ENCODE peak calls at places on chromosomes 5 and 9, in four cellular contexts. One of them, this sample, is unnamed.

GRCh38 chr9:84111726-84112125 is 131.1 kb downstream of the RMI1 start:
- DNase-seq in HepG2: no peak
- DNase-seq in GM12878: no peak
- DNase-seq in K562: no peak
- DNase-seq in this sample: no peak

GRCh38 chr5:6700686-6701355 is 12.4 kb upstream of the TENT4A start:
- DNase-seq in HepG2: no peak
- DNase-seq in GM12878: no peak
- DNase-seq in K562: no peak
- DNase-seq in this sample: no peak

GRCh38 chr5:7533941-7534340 is 138.0 kb downstream of the ADCY2 start:
- DNase-seq in HepG2: no peak
- DNase-seq in GM12878: no peak
- DNase-seq in K562: no peak
- DNase-seq in this sample: no peak

GRCh38 chr9:37582548-37583157 is 6.5 kb upstream of the FBXO10 start:
- DNase-seq in HepG2: peak
- DNase-seq in GM12878: no peak
- DNase-seq in K562: peak
- DNase-seq in this sample: no peak

GRCh38 chr9:131691969-131692611 is 47.8 kb downstream of the RAPGEF1 start:
- DNase-seq in HepG2: no peak
- DNase-seq in GM12878: no peak
- DNase-seq in K562: no peak
- DNase-seq in this sample: no peak

GRCh38 chr9:113580041-113580953 is 116.8 kb downstream of the RGS3 start:
- DNase-seq in HepG2: no peak
- DNase-seq in GM12878: peak
- DNase-seq in K562: no peak
- DNase-seq in this sample: no peak

GRCh38 chr9:93132946-93133640 is 958 bp downstream of the NINJ1 start:
- DNase-seq in HepG2: peak
- DNase-seq in GM12878: no peak
- DNase-seq in K562: no peak
- DNase-seq in this sample: no peak

GRCh38 chr5:121273818-121274433 is 577.8 kb upstream of the FTMT start:
- DNase-seq in HepG2: peak
- DNase-seq in GM12878: no peak
- DNase-seq in K562: peak
- DNase-seq in this sample: no peak

GRCh38 chr5:7878381-7878873 is 9.5 kb downstream of the MTRR start:
- DNase-seq in HepG2: peak
- DNase-seq in GM12878: peak
- DNase-seq in K562: no peak
- DNase-seq in this sample: no peak

GRCh38 chr9:91678807-91679206 is 255.2 kb upstream of the NFIL3 start:
- DNase-seq in HepG2: no peak
- DNase-seq in GM12878: no peak
- DNase-seq in K562: no peak
- DNase-seq in this sample: no peak

GRCh38 chr5:143233020-143233419 is 170.5 kb downstream of the NR3C1 start:
- DNase-seq in HepG2: no peak
- DNase-seq in GM12878: no peak
- DNase-seq in K562: no peak
- DNase-seq in this sample: no peak

GRCh38 chr5:84274585-84275468 is 109.9 kb downstream of the EDIL3 start:
- DNase-seq in HepG2: peak
- DNase-seq in GM12878: no peak
- DNase-seq in K562: no peak
- DNase-seq in this sample: peak

GRCh38 chr5:107954254-107954653 is 283.5 kb upstream of the EFNA5 start:
- DNase-seq in HepG2: no peak
- DNase-seq in GM12878: no peak
- DNase-seq in K562: no peak
- DNase-seq in this sample: no peak

GRCh38 chr5:142922223-142922952 is 152.2 kb downstream of the ARHGAP26 start:
- DNase-seq in HepG2: peak
- DNase-seq in GM12878: peak
- DNase-seq in K562: peak
- DNase-seq in this sample: no peak

GRCh38 chr9:124934290-124934689 is 6.6 kb downstream of the GOLGA1 start:
- DNase-seq in HepG2: no peak
- DNase-seq in GM12878: peak
- DNase-seq in K562: no peak
- DNase-seq in this sample: no peak

GRCh38 chr5:105952875-105953274 is 1717.9 kb downstream of the EFNA5 start:
- DNase-seq in HepG2: no peak
- DNase-seq in GM12878: no peak
- DNase-seq in K562: no peak
- DNase-seq in this sample: no peak

GRCh38 chr9:89497181-89497963 is 541 bp downstream of the SEMA4D start:
- DNase-seq in HepG2: no peak
- DNase-seq in GM12878: no peak
- DNase-seq in K562: no peak
- DNase-seq in this sample: no peak

GRCh38 chr9:136791466-136792276 is 527 bp downstream of the TMEM141 start:
- DNase-seq in HepG2: peak
- DNase-seq in GM12878: no peak
- DNase-seq in K562: peak
- DNase-seq in this sample: peak

GRCh38 chr5:115541586-115541985 is 3.0 kb downstream of the FEM1C start:
- DNase-seq in HepG2: peak
- DNase-seq in GM12878: no peak
- DNase-seq in K562: no peak
- DNase-seq in this sample: no peak

GRCh38 chr5:115543931-115544370 is 624 bp downstream of the FEM1C start:
- DNase-seq in HepG2: peak
- DNase-seq in GM12878: no peak
- DNase-seq in K562: peak
- DNase-seq in this sample: no peak

GRCh38 chr5:115542076-115542475 is 2.5 kb downstream of the FEM1C start:
- DNase-seq in HepG2: peak
- DNase-seq in GM12878: no peak
- DNase-seq in K562: no peak
- DNase-seq in this sample: no peak

GRCh38 chr5:115543365-115543700 is 1.2 kb downstream of the FEM1C start:
- DNase-seq in HepG2: peak
- DNase-seq in GM12878: no peak
- DNase-seq in K562: no peak
- DNase-seq in this sample: no peak

GRCh38 chr5:115542651-115543364 is 1.8 kb downstream of the FEM1C start:
- DNase-seq in HepG2: no peak
- DNase-seq in GM12878: no peak
- DNase-seq in K562: no peak
- DNase-seq in this sample: no peak
- TF ChIP-seq HDAC6 in HepG2: no peak
- TF ChIP-seq HDAC6 in GM12878: no peak
- TF ChIP-seq HDAC6 in K562: no peak
- TF ChIP-seq HDAC6 in this sample: no peak

DNA sequence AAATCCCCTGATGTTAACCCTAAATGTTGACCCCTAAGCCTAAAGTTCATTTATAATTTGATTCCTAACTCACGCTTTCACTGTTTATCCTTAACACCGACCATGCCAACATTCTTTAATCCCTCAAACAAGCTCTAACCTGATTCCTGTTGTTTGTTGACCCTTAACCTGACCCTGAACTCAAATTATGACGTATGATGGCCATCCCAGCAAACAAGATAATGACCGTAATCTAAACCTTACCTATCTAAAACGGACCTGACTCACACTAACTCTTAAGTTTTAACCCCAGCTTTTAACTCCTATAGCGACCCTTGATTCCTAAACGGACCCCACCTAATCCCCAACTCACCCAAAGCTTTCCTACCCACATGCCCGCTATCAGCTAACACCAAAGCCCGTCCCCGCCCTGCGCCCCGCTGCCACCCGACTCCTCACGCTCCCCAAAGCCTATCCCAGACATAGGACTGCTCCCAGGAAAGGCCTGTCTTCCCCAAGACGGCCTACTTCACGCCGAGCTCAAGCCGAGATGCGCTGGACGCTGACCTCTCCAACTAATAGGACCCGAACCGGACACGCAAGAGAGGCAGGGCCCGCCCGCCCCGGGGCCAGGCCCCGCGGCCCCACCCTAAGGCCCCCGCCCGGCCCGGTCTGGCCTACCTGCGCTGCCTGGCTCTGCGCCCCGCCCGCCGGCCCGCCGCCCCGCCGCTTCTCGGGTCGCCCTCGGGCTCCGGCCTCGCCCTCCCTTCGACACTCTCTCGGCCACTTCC is 395 bp downstream of the TLN1 start:
- DNase-seq in HepG2: peak
- DNase-seq in GM12878: no peak
- DNase-seq in K562: peak
- DNase-seq in this sample: no peak
- TF ChIP-seq HDAC6 in HepG2: no peak
- TF ChIP-seq HDAC6 in GM12878: no peak
- TF ChIP-seq HDAC6 in K562: no peak
- TF ChIP-seq HDAC6 in this sample: no peak

GRCh38 chr5:94618029-94618492 is 343 bp downstream of the KIAA0825 start:
- DNase-seq in HepG2: peak
- DNase-seq in GM12878: no peak
- DNase-seq in K562: peak
- DNase-seq in this sample: no peak
- TF ChIP-seq HDAC6 in HepG2: no peak
- TF ChIP-seq HDAC6 in GM12878: no peak
- TF ChIP-seq HDAC6 in K562: no peak
- TF ChIP-seq HDAC6 in this sample: no peak

DNA sequence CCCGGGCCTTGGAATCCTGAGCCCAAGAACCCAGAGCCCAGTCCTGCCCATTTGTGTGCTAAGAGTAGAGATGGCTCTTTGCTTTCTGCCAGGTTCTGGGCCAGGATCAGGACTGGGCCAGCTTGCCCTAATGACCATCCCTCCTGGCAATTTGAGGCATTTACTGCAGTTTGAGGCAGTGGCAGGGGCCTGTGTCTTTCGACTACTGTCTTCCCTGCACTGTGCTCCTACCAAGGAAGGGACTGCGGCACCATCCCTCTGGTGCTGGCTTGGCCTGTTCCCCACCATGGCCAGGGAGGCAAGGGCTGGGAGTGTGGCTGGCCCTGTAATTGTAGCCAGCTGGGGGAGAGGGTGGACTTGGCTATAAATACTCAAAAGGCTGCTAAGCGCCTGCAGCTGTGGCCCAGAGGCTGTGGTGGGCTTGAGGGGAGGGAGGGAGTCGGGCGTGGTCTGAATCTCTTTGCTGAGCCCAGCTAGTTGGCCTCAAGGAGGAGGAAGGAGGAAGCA is 4.6 kb downstream of the ENHO start:
- DNase-seq in HepG2: no peak
- DNase-seq in GM12878: no peak
- DNase-seq in K562: no peak
- DNase-seq in this sample: no peak
- TF ChIP-seq HDAC6 in HepG2: no peak
- TF ChIP-seq HDAC6 in GM12878: no peak
- TF ChIP-seq HDAC6 in K562: no peak
- TF ChIP-seq HDAC6 in this sample: no peak

DNA sequence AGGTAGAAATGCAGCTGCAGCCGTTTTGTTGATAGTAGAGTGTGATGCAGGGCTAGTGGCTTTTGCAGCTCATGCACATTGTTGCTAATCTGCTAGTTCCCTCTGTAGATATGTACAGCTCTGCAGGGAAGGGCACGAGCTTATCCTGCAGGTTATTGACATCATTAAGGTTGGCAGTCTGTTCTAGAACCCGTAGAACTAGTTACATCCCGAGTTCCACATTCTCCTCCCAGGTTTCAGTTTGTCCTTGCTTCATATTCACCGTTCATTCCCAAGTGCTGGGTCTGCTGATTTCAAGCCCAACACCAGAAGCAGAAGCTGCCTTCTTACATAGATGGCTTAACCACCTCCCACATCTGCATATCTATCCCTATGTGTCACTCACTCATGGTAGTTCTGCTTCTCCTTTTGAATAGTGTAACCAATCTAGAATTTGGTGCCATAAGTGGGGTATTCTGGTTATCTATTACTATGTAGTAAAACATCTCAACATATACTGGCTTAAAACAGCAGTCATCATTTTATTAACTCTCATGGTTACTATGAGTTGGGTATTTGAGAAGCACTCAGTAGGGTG is 38.1 kb downstream of the CRHBP start:
- DNase-seq in HepG2: no peak
- DNase-seq in GM12878: no peak
- DNase-seq in K562: no peak
- DNase-seq in this sample: no peak
- TF ChIP-seq HDAC6 in HepG2: no peak
- TF ChIP-seq HDAC6 in GM12878: no peak
- TF ChIP-seq HDAC6 in K562: no peak
- TF ChIP-seq HDAC6 in this sample: no peak

GRCh38 chr5:93371893-93372292 is 209.1 kb downstream of the NR2F1-AS1 start:
- DNase-seq in HepG2: no peak
- DNase-seq in GM12878: no peak
- DNase-seq in K562: no peak
- DNase-seq in this sample: no peak
- TF ChIP-seq HDAC6 in HepG2: no peak
- TF ChIP-seq HDAC6 in GM12878: no peak
- TF ChIP-seq HDAC6 in K562: no peak
- TF ChIP-seq HDAC6 in this sample: no peak

GRCh38 chr9:27539479-27540441 is 10.1 kb upstream of the MOB3B start:
- DNase-seq in HepG2: peak
- DNase-seq in GM12878: peak
- DNase-seq in K562: no peak
- DNase-seq in this sample: no peak

GRCh38 chr9:27538668-27539067 is 9.1 kb upstream of the MOB3B start:
- DNase-seq in HepG2: no peak
- DNase-seq in GM12878: no peak
- DNase-seq in K562: peak
- DNase-seq in this sample: no peak

GRCh38 chr9:27542519-27542918 is 12.9 kb upstream of the MOB3B start:
- DNase-seq in HepG2: no peak
- DNase-seq in GM12878: no peak
- DNase-seq in K562: no peak
- DNase-seq in this sample: no peak

GRCh38 chr9:27541740-27542139 is 12.1 kb upstream of the MOB3B start:
- DNase-seq in HepG2: no peak
- DNase-seq in GM12878: no peak
- DNase-seq in K562: no peak
- DNase-seq in this sample: no peak

GRCh38 chr9:27540537-27540936 is 10.9 kb upstream of the MOB3B start:
- DNase-seq in HepG2: no peak
- DNase-seq in GM12878: no peak
- DNase-seq in K562: no peak
- DNase-seq in this sample: no peak
- TF ChIP-seq HDAC6 in HepG2: no peak
- TF ChIP-seq HDAC6 in GM12878: no peak
- TF ChIP-seq HDAC6 in K562: no peak
- TF ChIP-seq HDAC6 in this sample: no peak

GRCh38 chr5:173794901-173795416 is 93.2 kb upstream of the CPEB4 start:
- DNase-seq in HepG2: peak
- DNase-seq in GM12878: no peak
- DNase-seq in K562: no peak
- DNase-seq in this sample: no peak
- TF ChIP-seq HDAC6 in HepG2: no peak
- TF ChIP-seq HDAC6 in GM12878: no peak
- TF ChIP-seq HDAC6 in K562: no peak
- TF ChIP-seq HDAC6 in this sample: no peak

GRCh38 chr5:60055168-60055567 is 161.6 kb upstream of the PDE4D start:
- DNase-seq in HepG2: no peak
- DNase-seq in GM12878: no peak
- DNase-seq in K562: no peak
- DNase-seq in this sample: no peak
- TF ChIP-seq HDAC6 in HepG2: no peak
- TF ChIP-seq HDAC6 in GM12878: no peak
- TF ChIP-seq HDAC6 in K562: no peak
- TF ChIP-seq HDAC6 in this sample: no peak